ENCODE peak calls at places on chromosome 3, in four cellular contexts. Q is IMR-90, G is H1, N is H9. D is an unnamed sample.
A peak's percentile ranks its signal among the peaks of the same experiment; 100 is the strongest.

GRCh38 chr3:24069045-24069444 is 124.0 kb downstream of the NR1D2 start:
- DNase-seq in Q (no peak), G (no peak), N (no peak), D (peak; percentile 9)

GRCh38 chr3:196323723-196324122 is 5.7 kb upstream of the DYNLT2B start:
- DNase-seq in Q (peak; percentile 47), G (no peak), N (peak; percentile 54), D (peak; percentile 60)

GRCh38 chr3:180252683-180253082 is 215.9 kb upstream of the PEX5L start:
- DNase-seq in Q (no peak), G (no peak), N (no peak), D (no peak)

GRCh38 chr3:160006282-160007163 is 17.9 kb downstream of the IL12A start:
- DNase-seq in Q (peak; percentile 77), G (no peak), N (peak; percentile 46), D (peak; percentile 71)

GRCh38 chr3:52472239-52472783 is 16.9 kb downstream of the NISCH start:
- DNase-seq in Q (no peak), G (no peak), N (no peak), D (no peak)

GRCh38 chr3:150412599-150413069 is 4.5 kb downstream of the TSC22D2 start:
- DNase-seq in Q (peak; percentile 92), G (no peak), N (no peak), D (no peak)

GRCh38 chr3:19075037-19075436 is 73.3 kb upstream of the KCNH8 start:
- DNase-seq in Q (no peak), G (no peak), N (no peak), D (no peak)

GRCh38 chr3:66957357-66957756 is 40.8 kb upstream of the KBTBD8 start:
- DNase-seq in Q (no peak), G (no peak), N (no peak), D (no peak)

GRCh38 chr3:70244422-70244821 is 68.0 kb downstream of the MDFIC2 start:
- DNase-seq in Q (no peak), G (no peak), N (no peak), D (no peak)

GRCh38 chr3:43659250-43659880 is 31.4 kb upstream of the ABHD5 start:
- DNase-seq in Q (no peak), G (no peak), N (no peak), D (peak; percentile 15)

GRCh38 chr3:32778389-32778788 is 39.4 kb upstream of the TRIM71 start:
- DNase-seq in Q (no peak), G (no peak), N (no peak), D (no peak)

GRCh38 chr3:178823556-178824229 is 247.9 kb downstream of the ZMAT3 start:
- DNase-seq in Q (no peak), G (no peak), N (no peak), D (no peak)

GRCh38 chr3:150370982-150371381 is 37.1 kb upstream of the TSC22D2 start:
- DNase-seq in Q (no peak), G (no peak), N (no peak), D (no peak)

GRCh38 chr3:81592101-81592500 is 169.3 kb downstream of the GBE1 start:
- DNase-seq in Q (peak; percentile 70), G (no peak), N (no peak), D (no peak)

GRCh38 chr3:128463354-128463753 is 3.3 kb downstream of the DNAJB8 start:
- DNase-seq in Q (no peak), G (no peak), N (no peak), D (no peak)

GRCh38 chr3:129486057-129487035 is 42.1 kb upstream of the RHO start:
- DNase-seq in Q (peak; percentile 81), G (no peak), N (no peak), D (peak; percentile 46)

GRCh38 chr3:102532901-102533300 is 98.1 kb downstream of the ZPLD1 start:
- DNase-seq in Q (peak; percentile 4), G (no peak), N (no peak), D (no peak)

GRCh38 chr3:62119139-62119538 is 254.2 kb downstream of the FEZF2 start:
- DNase-seq in Q (no peak), G (no peak), N (no peak), D (peak; percentile 33)

GRCh38 chr3:74465652-74466415 is 148.6 kb downstream of the CNTN3 start:
- DNase-seq in Q (peak; percentile 70), G (no peak), N (no peak), D (no peak)

GRCh38 chr3:56990295-56991015 is 70.0 kb upstream of the SPATA12 start:
- DNase-seq in Q (no peak), G (no peak), N (no peak), D (no peak)

GRCh38 chr3:160133757-160134156 is 91.5 kb upstream of the C3orf80 start:
- DNase-seq in Q (no peak), G (peak; percentile 19), N (peak; percentile 68), D (peak; percentile 79)

GRCh38 chr3:141278196-141279073 is 46.8 kb downstream of the PXYLP1 start:
- DNase-seq in Q (no peak), G (no peak), N (no peak), D (no peak)

GRCh38 chr3:49341996-49342395 is 2.1 kb upstream of the USP4 start:
- DNase-seq in Q (no peak), G (no peak), N (no peak), D (no peak)

GRCh38 chr3:69370945-69371301 is 15.0 kb downstream of the FRMD4B start:
- DNase-seq in Q (no peak), G (no peak), N (no peak), D (peak; percentile 28)

GRCh38 chr3:76122007-76122406 is 336.7 kb upstream of the ZNF717 start:
- DNase-seq in Q (peak; percentile 61), G (no peak), N (no peak), D (no peak)

GRCh38 chr3:128311441-128311844 is 155.2 kb downstream of the DNAJB8 start:
- DNase-seq in Q (no peak), G (no peak), N (peak; percentile 10), D (no peak)

GRCh38 chr3:37259291-37259690 is 84.9 kb upstream of the LRRFIP2 start:
- DNase-seq in Q (no peak), G (no peak), N (no peak), D (no peak)

GRCh38 chr3:18510947-18511346 is 85.8 kb upstream of the SATB1 start:
- DNase-seq in Q (no peak), G (no peak), N (no peak), D (no peak)

GRCh38 chr3:179093807-179094206 is 22.2 kb upstream of the ZMAT3 start:
- DNase-seq in Q (peak; percentile 59), G (no peak), N (no peak), D (peak; percentile 51)

GRCh38 chr3:131933665-131934064 is 101.1 kb downstream of the CPNE4 start:
- DNase-seq in Q (no peak), G (no peak), N (no peak), D (no peak)

GRCh38 chr3:125003369-125003853 is 52.4 kb downstream of the HEG1 start:
- DNase-seq in Q (peak; percentile 72), G (no peak), N (no peak), D (no peak)

GRCh38 chr3:10950476-10951294 is 41.9 kb upstream of the SLC6A1 start:
- DNase-seq in Q (peak; percentile 42), G (no peak), N (peak; percentile 62), D (peak; percentile 69)

GRCh38 chr3:14125193-14126016 is 553 bp downstream of the TMEM43 start:
- DNase-seq in Q (peak; percentile 94), G (no peak), N (peak; percentile 80), D (peak; percentile 96)

GRCh38 chr3:14127516-14128161 is 2.8 kb downstream of the TMEM43 start:
- DNase-seq in Q (no peak), G (no peak), N (peak; percentile 2), D (no peak)

GRCh38 chr3:14127106-14127505 is 2.3 kb downstream of the TMEM43 start:
- DNase-seq in Q (no peak), G (no peak), N (peak; percentile 9), D (no peak)

GRCh38 chr3:14124615-14125192 is at the start of the genes CHCHD4 and TMEM43:
- DNase-seq in Q (peak; percentile 99), G (peak; percentile 94), N (peak; percentile 99), D (peak; percentile 100)

DNA sequence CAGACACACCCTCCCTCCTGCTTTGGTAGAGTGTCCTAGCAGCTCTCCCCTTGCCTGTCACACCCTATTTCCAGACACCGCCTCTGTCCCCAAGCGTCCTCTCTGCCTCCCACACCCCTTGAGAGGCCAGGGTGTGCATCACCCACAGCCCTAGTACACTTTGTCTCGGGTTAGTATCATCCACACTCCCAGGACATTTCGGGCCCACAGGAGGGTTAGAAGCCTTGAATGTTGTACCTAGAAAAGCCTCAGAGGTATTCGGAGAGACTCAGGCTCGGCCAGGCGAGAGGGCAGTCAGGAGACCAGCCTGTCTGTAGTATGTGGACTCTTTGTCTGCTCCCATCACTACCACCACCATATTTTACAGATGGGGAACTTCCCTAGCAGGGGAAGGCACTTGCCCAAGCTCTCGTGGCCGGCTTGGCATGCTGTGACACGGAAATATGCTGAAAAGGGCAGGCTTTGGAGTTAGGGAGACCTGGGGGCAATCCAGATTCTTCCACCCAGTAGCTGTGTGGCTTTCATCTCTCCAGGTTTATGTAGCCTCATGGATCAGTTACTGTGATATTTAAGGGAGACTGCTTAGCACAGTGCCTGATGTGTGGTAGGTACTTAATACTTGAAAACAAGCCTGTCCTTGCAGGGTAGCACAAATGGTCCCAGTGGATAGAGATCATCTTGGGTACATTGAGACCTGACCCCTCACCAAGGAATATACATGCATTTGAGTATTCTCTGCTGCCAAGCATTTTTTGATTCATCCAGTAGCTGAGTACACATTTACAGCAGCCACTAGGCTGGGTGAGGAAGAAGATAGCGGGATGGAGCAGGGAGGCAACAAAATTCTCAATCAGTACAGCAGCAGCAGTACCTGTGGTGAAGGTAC is 1.4 kb downstream of the TMEM43 start:
- DNase-seq in Q (no peak), G (no peak), N (no peak), D (no peak)
- H3K56ac ChIP-seq in Q (peak overlapping the region; percentile 38), G (no peak overlapping the region), N (no peak overlapping the region), D (peak overlapping the region; percentile 95)

GRCh38 chr3:184513276-184514150 is 48.1 kb upstream of the EPHB3 start:
- DNase-seq in Q (peak; percentile 67), G (peak; percentile 75), N (peak; percentile 91), D (peak; percentile 91)
- H2BK15ac ChIP-seq in Q (no peak overlapping the region), G (no peak overlapping the region), N (no peak overlapping the region), D (no peak overlapping the region)

GRCh38 chr3:136960838-136961836 is 3.4 kb downstream of the IL20RB start:
- DNase-seq in Q (no peak), G (no peak), N (no peak), D (peak; percentile 63)

GRCh38 chr3:136957751-136958288 is at the start of gene IL20RB:
- DNase-seq in Q (peak; percentile 61), G (peak; percentile 15), N (peak; percentile 32), D (peak; percentile 88)

GRCh38 chr3:136956994-136957393 is 789 bp upstream of the IL20RB start:
- DNase-seq in Q (no peak), G (no peak), N (no peak), D (no peak)

GRCh38 chr3:136959599-136959998 is 1.8 kb downstream of the IL20RB start:
- DNase-seq in Q (no peak), G (no peak), N (no peak), D (no peak)

GRCh38 chr3:136958931-136959330 is 1.1 kb downstream of the IL20RB start:
- DNase-seq in Q (no peak), G (no peak), N (no peak), D (no peak)
- H3K56ac ChIP-seq in Q (no peak overlapping the region), G (no peak overlapping the region), N (no peak overlapping the region), D (no peak overlapping the region)

DNA sequence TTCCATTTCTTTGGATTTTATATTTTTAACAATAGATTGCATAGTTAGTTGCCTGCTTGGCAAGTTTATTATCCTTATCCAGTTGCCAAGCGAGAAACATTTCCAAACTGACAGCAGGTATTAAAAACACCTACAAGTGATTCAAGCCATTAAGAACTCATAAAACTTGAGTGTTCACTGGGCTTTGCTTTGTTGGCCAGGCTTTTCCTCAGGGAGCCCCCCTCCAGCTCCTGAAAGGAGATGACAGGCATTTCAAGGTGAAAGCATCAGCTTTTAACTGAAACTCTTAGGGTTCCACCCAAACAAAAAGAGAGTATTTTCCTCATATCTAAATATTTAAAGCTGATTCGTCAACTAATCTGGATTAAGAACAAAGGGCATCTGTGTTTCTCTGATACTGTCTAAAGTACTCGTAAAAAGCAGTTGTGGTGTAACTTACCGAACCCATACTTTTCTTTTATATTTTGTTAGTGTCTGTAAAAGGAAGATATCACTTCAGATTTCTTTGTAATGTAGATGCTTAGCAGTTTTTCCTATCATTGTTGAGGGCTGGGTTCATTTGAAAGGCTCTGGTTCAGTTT is 363.4 kb downstream of the OTOL1 start:
- DNase-seq in Q (no peak), G (no peak), N (no peak), D (no peak)
- H2BK15ac ChIP-seq in Q (no peak overlapping the region), G (no peak overlapping the region), N (no peak overlapping the region), D (no peak overlapping the region)